ENCODE peak calls at places on chromosomes 7 and 10, in five cellular contexts. P is AG10803; F is GM12865; O is CD4-positive, alpha-beta memory T cell; U is mesenchymal stem cell. Q is an unnamed sample.
A peak's percentile ranks its signal among the peaks of the same experiment; 100 is the strongest.

GRCh38 chr10:124917939-124918830 is 23.7 kb upstream of the ZRANB1 start:
- DNase-seq in P (peak; percentile 83), F (no peak), O (no peak), U (peak; percentile 62), Q (no peak)

GRCh38 chr7:11261470-11261869 is 287.8 kb downstream of the PHF14 start:
- DNase-seq in P (no peak), F (no peak), O (no peak), U (peak; percentile 13), Q (no peak)

GRCh38 chr7:80991654-80992053 is 72.8 kb upstream of the SEMA3C start:
- DNase-seq in P (no peak), F (no peak), O (no peak), U (no peak), Q (no peak)

GRCh38 chr10:3068968-3069737 is 1.8 kb downstream of the PFKP start:
- DNase-seq in P (peak; percentile 13), F (peak; percentile 41), O (no peak), U (peak; percentile 37), Q (no peak)

GRCh38 chr10:86871563-86872183 is 85.7 kb downstream of the MMRN2 start:
- DNase-seq in P (peak; percentile 38), F (no peak), O (no peak), U (no peak), Q (no peak)

GRCh38 chr10:121595806-121596667 is 2.2 kb downstream of the FGFR2 start:
- DNase-seq in P (no peak), F (no peak), O (no peak), U (no peak), Q (no peak)

GRCh38 chr7:997404-998395 is 14.7 kb downstream of the CYP2W1 start:
- DNase-seq in P (no peak), F (no peak), O (no peak), U (no peak), Q (no peak)

GRCh38 chr10:46266506-46266985 is 20.3 kb upstream of the ANTXRL start:
- DNase-seq in P (no peak), F (no peak), O (no peak), U (no peak), Q (no peak)

GRCh38 chr7:2596636-2597635 is 34.9 kb upstream of the TTYH3 start:
- DNase-seq in P (peak; percentile 35), F (no peak), O (no peak), U (no peak), Q (no peak)

GRCh38 chr7:2595258-2595860 is 36.4 kb upstream of the TTYH3 start:
- DNase-seq in P (no peak), F (no peak), O (no peak), U (no peak), Q (no peak)

GRCh38 chr7:2601065-2601464 is 30.7 kb upstream of the TTYH3 start:
- DNase-seq in P (no peak), F (no peak), O (no peak), U (no peak), Q (no peak)

GRCh38 chr7:2594599-2594998 is 35.8 kb downstream of the IQCE start:
- DNase-seq in P (no peak), F (no peak), O (no peak), U (no peak), Q (no peak)

DNA sequence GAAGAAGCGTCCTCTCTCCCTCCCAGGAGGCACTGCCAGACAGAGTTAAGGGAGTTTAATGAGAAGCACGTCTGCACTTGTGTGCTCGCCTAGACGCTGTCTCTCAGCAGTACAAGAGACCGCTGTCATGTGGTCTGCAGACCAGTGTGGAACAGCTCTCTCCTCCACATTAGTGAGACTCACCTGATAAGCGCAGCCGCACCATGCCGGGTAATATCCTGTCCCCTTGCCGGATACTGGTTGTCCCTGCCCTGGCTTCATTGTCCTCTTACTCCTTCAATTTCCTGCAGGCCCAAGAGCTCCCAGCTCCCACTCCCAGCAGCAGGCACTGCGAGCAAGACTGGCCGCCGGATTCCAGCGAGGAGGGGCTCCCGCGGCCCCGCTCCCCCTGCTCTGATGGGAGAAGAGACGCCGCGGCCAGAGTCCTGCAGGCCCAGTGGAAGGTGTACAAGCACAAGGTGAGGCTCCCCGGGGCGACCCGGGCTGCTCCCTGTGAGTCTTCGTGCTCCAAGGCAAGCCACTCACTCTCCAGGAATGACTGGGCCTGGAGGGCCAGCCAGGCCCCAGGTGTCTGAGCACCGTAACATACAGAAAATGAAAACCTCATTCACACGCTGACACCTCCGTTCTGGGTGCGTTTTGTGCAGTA is 33.5 kb upstream of the TTYH3 start:
- DNase-seq in P (no peak), F (no peak), O (no peak), U (no peak), Q (no peak)
- H3K4me3 ChIP-seq in P (no peak overlapping the region), F (no peak overlapping the region), O (no peak overlapping the region), U (no peak overlapping the region), Q (no peak overlapping the region)

GRCh38 chr7:128917061-128917460 is 6.6 kb upstream of the KCP start:
- DNase-seq in P (no peak), F (no peak), O (no peak), U (no peak), Q (no peak)

GRCh38 chr7:128915271-128915819 is 4.8 kb upstream of the KCP start:
- DNase-seq in P (no peak), F (no peak), O (no peak), U (no peak), Q (no peak)

GRCh38 chr7:128916643-128916915 is 6.1 kb upstream of the KCP start:
- DNase-seq in P (no peak), F (no peak), O (no peak), U (no peak), Q (no peak)

GRCh38 chr7:128914566-128915151 is 4.2 kb upstream of the KCP start:
- DNase-seq in P (no peak), F (peak; percentile 69), O (peak; percentile 53), U (no peak), Q (no peak)

GRCh38 chr7:128915841-128916642 is 5.5 kb upstream of the KCP start:
- DNase-seq in P (no peak), F (no peak), O (no peak), U (no peak), Q (no peak)
- H3K4me3 ChIP-seq in P (no peak overlapping the region), F (no peak overlapping the region), O (no peak overlapping the region), U (no peak overlapping the region), Q (no peak overlapping the region)

GRCh38 chr10:133158756-133159610 is 1.0 kb upstream of the KNDC1 start:
- DNase-seq in P (no peak), F (no peak), O (no peak), U (no peak), Q (no peak)
- H3K4me3 ChIP-seq in P (no peak overlapping the region), F (no peak overlapping the region), O (no peak overlapping the region), U (peak overlapping the region; percentile 9), Q (no peak overlapping the region)

GRCh38 chr7:28077616-28078015 is 103.0 kb downstream of the JAZF1 start:
- DNase-seq in P (no peak), F (no peak), O (no peak), U (peak; percentile 56), Q (no peak)

GRCh38 chr7:28072876-28073514 is 107.6 kb downstream of the JAZF1 start:
- DNase-seq in P (no peak), F (no peak), O (no peak), U (no peak), Q (no peak)

GRCh38 chr7:28078036-28078901 is 102.3 kb downstream of the JAZF1 start:
- DNase-seq in P (peak; percentile 66), F (peak; percentile 52), O (no peak), U (peak; percentile 63), Q (peak; percentile 38)

GRCh38 chr7:28075674-28076358 is 104.8 kb downstream of the JAZF1 start:
- DNase-seq in P (no peak), F (no peak), O (no peak), U (no peak), Q (no peak)

DNA sequence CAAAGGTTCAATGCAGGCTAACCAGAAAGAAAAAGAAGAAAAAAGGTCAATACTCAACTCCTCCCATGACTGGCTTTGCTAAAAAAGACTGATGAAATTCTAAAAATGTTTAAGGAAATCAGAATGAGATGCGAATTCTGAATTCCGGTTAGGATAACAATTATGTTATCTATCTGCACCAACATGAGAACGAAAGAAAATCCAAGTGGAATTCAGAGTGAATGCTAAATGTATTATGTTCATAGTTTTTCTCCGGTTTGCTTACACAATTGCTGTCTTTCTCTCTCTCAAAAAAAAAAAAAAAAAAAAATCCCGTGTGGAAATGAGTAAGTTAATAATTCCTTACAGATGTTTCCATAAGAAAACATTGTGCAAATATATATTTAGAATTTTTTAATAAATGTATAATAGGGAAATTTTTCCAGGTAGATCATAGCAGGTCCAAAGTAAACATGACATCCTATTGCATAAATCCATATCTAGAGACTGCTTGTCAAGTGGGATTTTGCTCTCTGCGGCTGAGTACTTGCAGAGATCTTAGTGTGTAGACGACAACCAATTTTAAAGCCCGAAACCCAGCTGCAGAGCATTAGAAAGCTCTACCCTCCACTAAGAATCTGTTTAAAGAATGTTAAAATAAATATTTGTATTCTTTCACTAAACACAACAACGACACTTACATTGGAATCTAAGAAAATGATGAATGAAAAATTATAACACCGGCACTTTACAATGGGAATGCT is 104.0 kb downstream of the JAZF1 start:
- DNase-seq in P (peak; percentile 56), F (no peak), O (no peak), U (peak; percentile 60), Q (no peak)
- H3K4me3 ChIP-seq in P (no peak overlapping the region), F (no peak overlapping the region), O (no peak overlapping the region), U (no peak overlapping the region), Q (no peak overlapping the region)

GRCh38 chr7:12715372-12716133 is 28.1 kb downstream of the ARL4A start:
- DNase-seq in P (peak; percentile 86), F (no peak), O (no peak), U (peak; percentile 91), Q (peak; percentile 44)
- H3K4me3 ChIP-seq in P (peak overlapping the region; percentile 42), F (no peak overlapping the region), O (no peak overlapping the region), U (no peak overlapping the region), Q (no peak overlapping the region)

DNA sequence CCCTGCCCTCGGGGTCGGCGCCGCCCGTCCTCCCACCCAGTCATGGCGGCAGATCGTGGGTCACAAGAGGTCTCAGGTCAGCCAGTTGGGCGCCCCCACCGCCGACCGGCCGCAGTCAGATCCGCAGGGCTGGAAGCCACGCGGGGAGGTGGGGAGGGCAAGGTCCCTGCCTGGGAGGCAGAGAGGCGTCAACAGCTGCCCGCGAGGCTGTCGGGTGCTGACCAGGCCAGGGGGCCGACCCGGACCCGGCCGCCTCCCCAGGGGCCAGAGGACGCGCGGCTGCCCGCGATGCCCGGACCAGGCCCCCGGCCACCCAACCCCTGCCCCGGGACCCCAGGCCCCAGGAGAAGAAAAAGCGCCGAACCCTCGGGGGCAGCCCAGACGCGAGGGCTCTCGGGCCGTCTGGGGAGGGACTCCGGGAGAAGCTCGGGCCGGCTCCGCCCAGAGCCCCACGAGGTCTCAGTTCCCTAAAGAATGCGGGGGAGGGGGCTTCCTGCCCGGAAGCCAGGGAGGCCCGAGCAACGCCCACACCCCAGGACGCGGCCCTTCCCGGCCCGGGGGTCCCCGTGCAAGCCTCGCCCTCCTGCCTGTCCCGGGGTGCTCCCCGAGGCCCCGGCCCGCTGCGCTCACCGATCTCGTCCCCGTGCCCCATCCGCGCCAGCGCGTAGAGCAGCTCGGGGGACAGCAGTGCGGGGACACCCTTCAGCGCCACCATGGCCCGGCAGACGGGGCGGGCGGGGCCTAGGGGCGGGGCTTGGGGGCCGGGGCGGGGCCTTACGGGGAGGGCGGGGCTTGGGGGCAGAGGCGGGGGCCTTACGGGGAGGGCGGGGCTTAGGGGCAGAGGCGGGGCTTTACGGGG is at the start of gene FUOM:
- DNase-seq in P (peak; percentile 15), F (peak; percentile 84), O (peak; percentile 79), U (peak; percentile 72), Q (no peak)
- H3K4me3 ChIP-seq in P (peak within 1 kb of the TSS; percentile 58), F (peak within 1 kb of the TSS; percentile 74), O (no peak within 1 kb of the TSS), U (peak within 1 kb of the TSS; percentile 68), Q (peak within 1 kb of the TSS; percentile 58)

Q was measured in Jurkat, Clone E6-1.